ENCODE peak calls at places on chromosomes 5 and 9, in nine cellular contexts. One of them, this sample, is unnamed.

GRCh38 chr9:108103294-108103693 is 613.7 kb upstream of the KLF4 start:
- DNase-seq in right lobe of liver: no peak
- DNase-seq in A673: no peak
- DNase-seq in choroid plexus epithelial cell: no peak
- DNase-seq in CD8-positive, alpha-beta T cell: no peak
- DNase-seq in AG04449: no peak
- DNase-seq in lower lobe of right lung: no peak
- DNase-seq in glutamatergic neuron: no peak
- DNase-seq in neural progenitor cell: no peak
- DNase-seq in this sample: no peak

GRCh38 chr5:80140496-80140895 is 105.3 kb downstream of the THBS4 start:
- DNase-seq in right lobe of liver: peak; percentile 3
- DNase-seq in A673: no peak
- DNase-seq in choroid plexus epithelial cell: no peak
- DNase-seq in CD8-positive, alpha-beta T cell: no peak
- DNase-seq in AG04449: no peak
- DNase-seq in lower lobe of right lung: no peak
- DNase-seq in glutamatergic neuron: no peak
- DNase-seq in neural progenitor cell: no peak
- DNase-seq in this sample: no peak

GRCh38 chr9:81874926-81875325 is 53.3 kb upstream of the SPATA31D4 start:
- DNase-seq in right lobe of liver: no peak
- DNase-seq in A673: no peak
- DNase-seq in choroid plexus epithelial cell: peak; percentile 90
- DNase-seq in CD8-positive, alpha-beta T cell: no peak
- DNase-seq in AG04449: peak; percentile 69
- DNase-seq in lower lobe of right lung: no peak
- DNase-seq in glutamatergic neuron: no peak
- DNase-seq in neural progenitor cell: no peak
- DNase-seq in this sample: no peak

GRCh38 chr5:8238080-8238479 is 369.1 kb downstream of the MTRR start:
- DNase-seq in right lobe of liver: no peak
- DNase-seq in A673: no peak
- DNase-seq in choroid plexus epithelial cell: no peak
- DNase-seq in CD8-positive, alpha-beta T cell: no peak
- DNase-seq in AG04449: no peak
- DNase-seq in lower lobe of right lung: no peak
- DNase-seq in glutamatergic neuron: no peak
- DNase-seq in neural progenitor cell: no peak
- DNase-seq in this sample: no peak

GRCh38 chr9:10704720-10705119 is 91.9 kb upstream of the PTPRD start:
- DNase-seq in right lobe of liver: no peak
- DNase-seq in A673: no peak
- DNase-seq in choroid plexus epithelial cell: peak; percentile 77
- DNase-seq in CD8-positive, alpha-beta T cell: no peak
- DNase-seq in AG04449: no peak
- DNase-seq in lower lobe of right lung: no peak
- DNase-seq in glutamatergic neuron: no peak
- DNase-seq in neural progenitor cell: no peak
- DNase-seq in this sample: no peak

GRCh38 chr5:113371788-113372196 is 63.0 kb downstream of the TSSK1B start:
- DNase-seq in right lobe of liver: no peak
- DNase-seq in A673: no peak
- DNase-seq in choroid plexus epithelial cell: no peak
- DNase-seq in CD8-positive, alpha-beta T cell: no peak
- DNase-seq in AG04449: no peak
- DNase-seq in lower lobe of right lung: no peak
- DNase-seq in glutamatergic neuron: no peak
- DNase-seq in neural progenitor cell: no peak
- DNase-seq in this sample: no peak

GRCh38 chr9:107539427-107540154 is 50.0 kb upstream of the KLF4 start:
- DNase-seq in right lobe of liver: no peak
- DNase-seq in A673: no peak
- DNase-seq in choroid plexus epithelial cell: no peak
- DNase-seq in CD8-positive, alpha-beta T cell: no peak
- DNase-seq in AG04449: no peak
- DNase-seq in lower lobe of right lung: no peak
- DNase-seq in glutamatergic neuron: no peak
- DNase-seq in neural progenitor cell: peak; percentile 11
- DNase-seq in this sample: no peak

GRCh38 chr5:60677831-60678664 is 21.9 kb downstream of the DEPDC1B start:
- DNase-seq in right lobe of liver: no peak
- DNase-seq in A673: peak; percentile 46
- DNase-seq in choroid plexus epithelial cell: peak; percentile 77
- DNase-seq in CD8-positive, alpha-beta T cell: no peak
- DNase-seq in AG04449: no peak
- DNase-seq in lower lobe of right lung: no peak
- DNase-seq in glutamatergic neuron: no peak
- DNase-seq in neural progenitor cell: peak; percentile 32
- DNase-seq in this sample: no peak

GRCh38 chr9:101403886-101404285 is 5.2 kb downstream of the ZNF189 start:
- DNase-seq in right lobe of liver: no peak
- DNase-seq in A673: no peak
- DNase-seq in choroid plexus epithelial cell: no peak
- DNase-seq in CD8-positive, alpha-beta T cell: no peak
- DNase-seq in AG04449: no peak
- DNase-seq in lower lobe of right lung: no peak
- DNase-seq in glutamatergic neuron: no peak
- DNase-seq in neural progenitor cell: no peak
- DNase-seq in this sample: no peak

GRCh38 chr5:1540831-1541661 is 17.3 kb upstream of the LPCAT1 start:
- DNase-seq in right lobe of liver: peak; percentile 35
- DNase-seq in A673: no peak
- DNase-seq in choroid plexus epithelial cell: no peak
- DNase-seq in CD8-positive, alpha-beta T cell: no peak
- DNase-seq in AG04449: no peak
- DNase-seq in lower lobe of right lung: no peak
- DNase-seq in glutamatergic neuron: no peak
- DNase-seq in neural progenitor cell: no peak
- DNase-seq in this sample: peak; percentile 12

GRCh38 chr9:86600977-86601376 is 246.8 kb upstream of the TUT7 start:
- DNase-seq in right lobe of liver: no peak
- DNase-seq in A673: no peak
- DNase-seq in choroid plexus epithelial cell: no peak
- DNase-seq in CD8-positive, alpha-beta T cell: no peak
- DNase-seq in AG04449: no peak
- DNase-seq in lower lobe of right lung: no peak
- DNase-seq in glutamatergic neuron: no peak
- DNase-seq in neural progenitor cell: no peak
- DNase-seq in this sample: no peak

GRCh38 chr9:34961574-34962480 is 3.7 kb downstream of the PHF24 start:
- DNase-seq in right lobe of liver: no peak
- DNase-seq in A673: no peak
- DNase-seq in choroid plexus epithelial cell: peak; percentile 70
- DNase-seq in CD8-positive, alpha-beta T cell: no peak
- DNase-seq in AG04449: no peak
- DNase-seq in lower lobe of right lung: no peak
- DNase-seq in glutamatergic neuron: no peak
- DNase-seq in neural progenitor cell: no peak
- DNase-seq in this sample: no peak

GRCh38 chr9:69976165-69976564 is 67.5 kb upstream of the MAMDC2 start:
- DNase-seq in right lobe of liver: no peak
- DNase-seq in A673: peak; percentile 2
- DNase-seq in choroid plexus epithelial cell: peak; percentile 90
- DNase-seq in CD8-positive, alpha-beta T cell: no peak
- DNase-seq in AG04449: peak; percentile 72
- DNase-seq in lower lobe of right lung: no peak
- DNase-seq in glutamatergic neuron: no peak
- DNase-seq in neural progenitor cell: no peak
- DNase-seq in this sample: no peak

GRCh38 chr5:343461-344401 is 22.2 kb downstream of the AHRR start:
- DNase-seq in right lobe of liver: no peak
- DNase-seq in A673: peak; percentile 80
- DNase-seq in choroid plexus epithelial cell: peak; percentile 75
- DNase-seq in CD8-positive, alpha-beta T cell: peak; percentile 38
- DNase-seq in AG04449: no peak
- DNase-seq in lower lobe of right lung: peak; percentile 76
- DNase-seq in glutamatergic neuron: peak; percentile 72
- DNase-seq in neural progenitor cell: peak; percentile 71
- DNase-seq in this sample: no peak

GRCh38 chr9:116868212-116868611 is 181.1 kb downstream of the TRIM32 start:
- DNase-seq in right lobe of liver: no peak
- DNase-seq in A673: no peak
- DNase-seq in choroid plexus epithelial cell: no peak
- DNase-seq in CD8-positive, alpha-beta T cell: no peak
- DNase-seq in AG04449: no peak
- DNase-seq in lower lobe of right lung: no peak
- DNase-seq in glutamatergic neuron: no peak
- DNase-seq in neural progenitor cell: peak; percentile 20
- DNase-seq in this sample: no peak

GRCh38 chr9:93128715-93129224 is 5.3 kb downstream of the NINJ1 start:
- DNase-seq in right lobe of liver: no peak
- DNase-seq in A673: no peak
- DNase-seq in choroid plexus epithelial cell: no peak
- DNase-seq in CD8-positive, alpha-beta T cell: no peak
- DNase-seq in AG04449: no peak
- DNase-seq in lower lobe of right lung: no peak
- DNase-seq in glutamatergic neuron: no peak
- DNase-seq in neural progenitor cell: no peak
- DNase-seq in this sample: no peak

GRCh38 chr9:37943329-37944265 is 39.7 kb upstream of the SLC25A51 start:
- DNase-seq in right lobe of liver: no peak
- DNase-seq in A673: peak; percentile 32
- DNase-seq in choroid plexus epithelial cell: peak; percentile 92
- DNase-seq in CD8-positive, alpha-beta T cell: no peak
- DNase-seq in AG04449: peak; percentile 77
- DNase-seq in lower lobe of right lung: peak; percentile 53
- DNase-seq in glutamatergic neuron: no peak
- DNase-seq in neural progenitor cell: no peak
- DNase-seq in this sample: no peak

GRCh38 chr9:100213730-100214477 is 114.9 kb downstream of the INVS start:
- DNase-seq in right lobe of liver: no peak
- DNase-seq in A673: no peak
- DNase-seq in choroid plexus epithelial cell: peak; percentile 82
- DNase-seq in CD8-positive, alpha-beta T cell: no peak
- DNase-seq in AG04449: peak; percentile 69
- DNase-seq in lower lobe of right lung: no peak
- DNase-seq in glutamatergic neuron: no peak
- DNase-seq in neural progenitor cell: no peak
- DNase-seq in this sample: no peak

GRCh38 chr9:25396828-25397227 is 281.4 kb downstream of the TUSC1 start:
- DNase-seq in right lobe of liver: no peak
- DNase-seq in A673: no peak
- DNase-seq in choroid plexus epithelial cell: no peak
- DNase-seq in CD8-positive, alpha-beta T cell: no peak
- DNase-seq in AG04449: no peak
- DNase-seq in lower lobe of right lung: no peak
- DNase-seq in glutamatergic neuron: no peak
- DNase-seq in neural progenitor cell: no peak
- DNase-seq in this sample: no peak

GRCh38 chr5:78537821-78538220 is 110.8 kb downstream of the LHFPL2 start:
- DNase-seq in right lobe of liver: peak; percentile 21
- DNase-seq in A673: peak; percentile 39
- DNase-seq in choroid plexus epithelial cell: peak; percentile 78
- DNase-seq in CD8-positive, alpha-beta T cell: no peak
- DNase-seq in AG04449: no peak
- DNase-seq in lower lobe of right lung: no peak
- DNase-seq in glutamatergic neuron: no peak
- DNase-seq in neural progenitor cell: peak; percentile 64
- DNase-seq in this sample: no peak

GRCh38 chr5:131381792-131382191 is 117.9 kb downstream of the CDC42SE2 start:
- DNase-seq in right lobe of liver: no peak
- DNase-seq in A673: no peak
- DNase-seq in choroid plexus epithelial cell: no peak
- DNase-seq in CD8-positive, alpha-beta T cell: no peak
- DNase-seq in AG04449: no peak
- DNase-seq in lower lobe of right lung: no peak
- DNase-seq in glutamatergic neuron: no peak
- DNase-seq in neural progenitor cell: no peak
- DNase-seq in this sample: no peak

GRCh38 chr5:75168026-75168750 is 68.5 kb downstream of the ANKRD31 start:
- DNase-seq in right lobe of liver: no peak
- DNase-seq in A673: no peak
- DNase-seq in choroid plexus epithelial cell: no peak
- DNase-seq in CD8-positive, alpha-beta T cell: no peak
- DNase-seq in AG04449: no peak
- DNase-seq in lower lobe of right lung: no peak
- DNase-seq in glutamatergic neuron: no peak
- DNase-seq in neural progenitor cell: no peak
- DNase-seq in this sample: no peak

GRCh38 chr5:75167345-75167744 is 69.3 kb downstream of the ANKRD31 start:
- DNase-seq in right lobe of liver: no peak
- DNase-seq in A673: peak; percentile 31
- DNase-seq in choroid plexus epithelial cell: peak; percentile 12
- DNase-seq in CD8-positive, alpha-beta T cell: no peak
- DNase-seq in AG04449: no peak
- DNase-seq in lower lobe of right lung: no peak
- DNase-seq in glutamatergic neuron: no peak
- DNase-seq in neural progenitor cell: peak; percentile 21
- DNase-seq in this sample: no peak
- TF ChIP-seq CTCF in right lobe of liver: peak; percentile 6
- TF ChIP-seq CTCF in A673: peak; percentile 32
- TF ChIP-seq CTCF in choroid plexus epithelial cell: peak; percentile 38
- TF ChIP-seq CTCF in CD8-positive, alpha-beta T cell: no peak
- TF ChIP-seq CTCF in AG04449: no peak
- TF ChIP-seq CTCF in lower lobe of right lung: no peak
- TF ChIP-seq CTCF in glutamatergic neuron: peak; percentile 32
- TF ChIP-seq CTCF in neural progenitor cell: peak; percentile 53
- TF ChIP-seq CTCF in this sample: no peak

DNA sequence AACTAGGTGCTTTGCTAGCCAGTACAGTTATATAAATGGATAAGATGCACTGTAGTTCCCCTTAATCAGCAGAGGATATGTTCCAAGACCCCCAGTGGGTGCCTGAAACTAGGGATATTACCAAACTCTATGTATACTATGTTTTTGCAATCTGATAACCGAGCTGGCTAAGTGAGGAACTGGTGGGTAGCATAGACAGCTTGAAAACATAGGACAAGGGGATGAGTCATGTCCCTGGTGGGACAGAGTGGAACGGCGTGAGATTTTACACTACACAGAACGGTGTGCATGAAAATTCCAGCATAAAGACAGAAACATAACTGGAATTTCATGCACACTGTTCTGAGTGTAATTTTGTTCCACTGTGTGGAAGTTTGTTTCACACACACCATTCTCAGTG is 86.9 kb downstream of the BASP1 start:
- DNase-seq in right lobe of liver: no peak
- DNase-seq in A673: peak; percentile 67
- DNase-seq in choroid plexus epithelial cell: peak; percentile 70
- DNase-seq in CD8-positive, alpha-beta T cell: no peak
- DNase-seq in AG04449: no peak
- DNase-seq in lower lobe of right lung: no peak
- DNase-seq in glutamatergic neuron: no peak
- DNase-seq in neural progenitor cell: no peak
- DNase-seq in this sample: no peak
- TF ChIP-seq CTCF in right lobe of liver: no peak
- TF ChIP-seq CTCF in A673: no peak
- TF ChIP-seq CTCF in choroid plexus epithelial cell: no peak
- TF ChIP-seq CTCF in CD8-positive, alpha-beta T cell: no peak
- TF ChIP-seq CTCF in AG04449: no peak
- TF ChIP-seq CTCF in lower lobe of right lung: no peak
- TF ChIP-seq CTCF in glutamatergic neuron: no peak
- TF ChIP-seq CTCF in neural progenitor cell: no peak
- TF ChIP-seq CTCF in this sample: no peak

GRCh38 chr5:68475476-68475875 is 259.9 kb downstream of the PIK3R1 start:
- DNase-seq in right lobe of liver: no peak
- DNase-seq in A673: no peak
- DNase-seq in choroid plexus epithelial cell: no peak
- DNase-seq in CD8-positive, alpha-beta T cell: no peak
- DNase-seq in AG04449: no peak
- DNase-seq in lower lobe of right lung: no peak
- DNase-seq in glutamatergic neuron: no peak
- DNase-seq in neural progenitor cell: no peak
- DNase-seq in this sample: no peak
- TF ChIP-seq CTCF in right lobe of liver: no peak
- TF ChIP-seq CTCF in A673: no peak
- TF ChIP-seq CTCF in choroid plexus epithelial cell: no peak
- TF ChIP-seq CTCF in CD8-positive, alpha-beta T cell: no peak
- TF ChIP-seq CTCF in AG04449: no peak
- TF ChIP-seq CTCF in lower lobe of right lung: no peak
- TF ChIP-seq CTCF in glutamatergic neuron: no peak
- TF ChIP-seq CTCF in neural progenitor cell: no peak
- TF ChIP-seq CTCF in this sample: no peak

GRCh38 chr5:28926422-28926821 is 1888.0 kb upstream of the CDH9 start:
- DNase-seq in right lobe of liver: no peak
- DNase-seq in A673: no peak
- DNase-seq in choroid plexus epithelial cell: no peak
- DNase-seq in CD8-positive, alpha-beta T cell: no peak
- DNase-seq in AG04449: no peak
- DNase-seq in lower lobe of right lung: no peak
- DNase-seq in glutamatergic neuron: no peak
- DNase-seq in neural progenitor cell: no peak
- DNase-seq in this sample: no peak
- TF ChIP-seq CTCF in right lobe of liver: no peak
- TF ChIP-seq CTCF in A673: no peak
- TF ChIP-seq CTCF in choroid plexus epithelial cell: no peak
- TF ChIP-seq CTCF in CD8-positive, alpha-beta T cell: no peak
- TF ChIP-seq CTCF in AG04449: no peak
- TF ChIP-seq CTCF in lower lobe of right lung: no peak
- TF ChIP-seq CTCF in glutamatergic neuron: no peak
- TF ChIP-seq CTCF in neural progenitor cell: no peak
- TF ChIP-seq CTCF in this sample: no peak

This sample was measured in activated B cell treated with CpG ODN at 0.5 μM for 24 hours.